ENCODE peak calls at places on chromosomes 7 and 10, in four cellular contexts. J is frontal cortex, F is colonic mucosa, Q is T-cell. U is an unnamed sample.

GRCh38 chr7:727806-728460 is 852 bp upstream of the PRKAR1B start:
- DNase-seq in J (no peak), F (peak), Q (no peak), U (no peak)

GRCh38 chr7:143255564-143255963 is 7.7 kb upstream of the GSTK1 start:
- DNase-seq in J (no peak), F (no peak), Q (no peak), U (no peak)

GRCh38 chr7:3092468-3092867 is 48.8 kb upstream of the CARD11 start:
- DNase-seq in J (no peak), F (peak), Q (peak), U (peak)

GRCh38 chr7:16712916-16713315 is 40.6 kb upstream of the TSPAN13 start:
- DNase-seq in J (no peak), F (no peak), Q (no peak), U (no peak)

GRCh38 chr10:130242483-130242882 is 106.3 kb downstream of the GLRX3 start:
- DNase-seq in J (no peak), F (no peak), Q (no peak), U (no peak)

GRCh38 chr7:158075633-158076001 is 512.0 kb downstream of the PTPRN2 start:
- DNase-seq in J (no peak), F (no peak), Q (no peak), U (no peak)

GRCh38 chr10:5291501-5292195 is 73.1 kb upstream of the UCN3 start:
- DNase-seq in J (no peak), F (peak), Q (peak), U (peak)

GRCh38 chr10:3126741-3127342 is 45.7 kb downstream of the PITRM1 start:
- DNase-seq in J (no peak), F (no peak), Q (no peak), U (no peak)

GRCh38 chr10:122990278-122990677 is 10.1 kb downstream of the PSTK start:
- DNase-seq in J (no peak), F (no peak), Q (no peak), U (no peak)

GRCh38 chr7:40137563-40137962 is 2.8 kb downstream of the SUGCT start:
- DNase-seq in J (no peak), F (no peak), Q (no peak), U (no peak)

GRCh38 chr7:69871886-69872592 is 273.8 kb downstream of the AUTS2 start:
- DNase-seq in J (no peak), F (no peak), Q (no peak), U (no peak)

GRCh38 chr7:135204271-135204872 is 7.0 kb downstream of the WDR91 start:
- DNase-seq in J (no peak), F (no peak), Q (no peak), U (no peak)

GRCh38 chr7:114217026-114217425 is 197.6 kb upstream of the FOXP2 start:
- DNase-seq in J (no peak), F (no peak), Q (no peak), U (no peak)

GRCh38 chr10:47238331-47239095 is 61.5 kb upstream of the GDF10 start:
- DNase-seq in J (no peak), F (no peak), Q (no peak), U (no peak)

GRCh38 chr10:33332183-33333031 is 2.1 kb downstream of the NRP1 start:
- DNase-seq in J (no peak), F (no peak), Q (no peak), U (no peak)

GRCh38 chr10:114718386-114718785 is 60.3 kb upstream of the ABLIM1 start:
- DNase-seq in J (no peak), F (no peak), Q (no peak), U (no peak)

GRCh38 chr7:48173983-48174382 is 2.7 kb downstream of the ABCA13 start:
- DNase-seq in J (no peak), F (no peak), Q (no peak), U (no peak)

GRCh38 chr10:61081331-61081730 is 137.3 kb upstream of the RHOBTB1 start:
- DNase-seq in J (no peak), F (no peak), Q (no peak), U (no peak)

GRCh38 chr10:127832456-127832855 is 60.3 kb downstream of the CLRN3 start:
- DNase-seq in J (no peak), F (no peak), Q (no peak), U (no peak)

GRCh38 chr7:91034459-91035368 is 229.5 kb upstream of the FZD1 start:
- DNase-seq in J (no peak), F (peak), Q (no peak), U (no peak)

GRCh38 chr7:26156454-26157365 is 4.7 kb downstream of the NFE2L3 start:
- DNase-seq in J (no peak), F (no peak), Q (peak), U (no peak)

GRCh38 chr10:84523509-84523908 is 195.1 kb downstream of the CCSER2 start:
- DNase-seq in J (no peak), F (peak), Q (no peak), U (no peak)

GRCh38 chr7:76049295-76049694 is 1.4 kb downstream of the MDH2 start:
- DNase-seq in J (no peak), F (no peak), Q (no peak), U (no peak)

GRCh38 chr10:78640981-78641646 is 427.7 kb upstream of the ZMIZ1 start:
- DNase-seq in J (no peak), F (no peak), Q (no peak), U (no peak)

GRCh38 chr7:44914992-44915607 is 29.8 kb upstream of the PURB start:
- DNase-seq in J (no peak), F (no peak), Q (peak), U (no peak)

GRCh38 chr7:12865593-12865992 is 178.2 kb downstream of the ARL4A start:
- DNase-seq in J (no peak), F (no peak), Q (no peak), U (no peak)

GRCh38 chr10:8044908-8045727 is 9.4 kb upstream of the GATA3 start:
- DNase-seq in J (no peak), F (no peak), Q (no peak), U (no peak)

GRCh38 chr10:59622320-59622901 is 87.2 kb downstream of the SLC16A9 start:
- DNase-seq in J (peak), F (peak), Q (no peak), U (no peak)

GRCh38 chr10:125802131-125802530 is 20.9 kb downstream of the UROS start:
- DNase-seq in J (no peak), F (no peak), Q (no peak), U (no peak)

GRCh38 chr10:91194497-91195179 is 25.8 kb upstream of the PCGF5 start:
- DNase-seq in J (no peak), F (no peak), Q (no peak), U (no peak)

GRCh38 chr10:118457824-118458428 is 115.8 kb upstream of the FAM204A start:
- DNase-seq in J (no peak), F (no peak), Q (no peak), U (no peak)

GRCh38 chr10:44647877-44648542 is 263.1 kb upstream of the CXCL12 start:
- DNase-seq in J (no peak), F (peak), Q (no peak), U (no peak)

GRCh38 chr10:63554666-63555065 is 33.5 kb downstream of the REEP3 start:
- DNase-seq in J (no peak), F (no peak), Q (peak), U (no peak)